ENCODE peak calls at places on chromosome 11, in eight cellular contexts. One of them, this sample, is unnamed.

GRCh38 chr11:86013718-86014117 is 55.2 kb downstream of the PICALM start:
- DNase-seq in upper lobe of left lung: no peak
- DNase-seq in SK-N-SH: no peak
- DNase-seq in stomach: no peak
- DNase-seq in GM23338: no peak
- DNase-seq in prostate gland: no peak
- DNase-seq in Panc1: no peak
- DNase-seq in esophagus muscularis mucosa: no peak
- DNase-seq in this sample: no peak

GRCh38 chr11:14058061-14058460 is 95.5 kb downstream of the SPON1 start:
- DNase-seq in SK-N-SH: no peak
- DNase-seq in prostate gland: no peak
- DNase-seq in Panc1: no peak
- DNase-seq in esophagus muscularis mucosa: no peak
- DNase-seq in GM23338: no peak
- DNase-seq in stomach: no peak
- DNase-seq in upper lobe of left lung: no peak
- DNase-seq in this sample: no peak

GRCh38 chr11:121829159-121829643 is 286.8 kb downstream of the BLID start:
- DNase-seq in upper lobe of left lung: no peak
- DNase-seq in SK-N-SH: no peak
- DNase-seq in stomach: no peak
- DNase-seq in esophagus muscularis mucosa: no peak
- DNase-seq in prostate gland: no peak
- DNase-seq in GM23338: no peak
- DNase-seq in Panc1: peak; percentile 15
- DNase-seq in this sample: no peak

GRCh38 chr11:86747801-86748200 is 52.5 kb upstream of the PRSS23 start:
- DNase-seq in Panc1: no peak
- DNase-seq in prostate gland: no peak
- DNase-seq in esophagus muscularis mucosa: no peak
- DNase-seq in SK-N-SH: no peak
- DNase-seq in upper lobe of left lung: no peak
- DNase-seq in GM23338: no peak
- DNase-seq in stomach: no peak
- DNase-seq in this sample: no peak

GRCh38 chr11:112665291-112665690 is 295.9 kb upstream of the NCAM1 start:
- DNase-seq in upper lobe of left lung: no peak
- DNase-seq in esophagus muscularis mucosa: peak; percentile 45
- DNase-seq in prostate gland: no peak
- DNase-seq in stomach: no peak
- DNase-seq in SK-N-SH: no peak
- DNase-seq in Panc1: no peak
- DNase-seq in GM23338: no peak
- DNase-seq in this sample: no peak

GRCh38 chr11:12599408-12600143 is 74.6 kb upstream of the TEAD1 start:
- DNase-seq in Panc1: no peak
- DNase-seq in stomach: peak; percentile 63
- DNase-seq in SK-N-SH: no peak
- DNase-seq in GM23338: peak; percentile 79
- DNase-seq in prostate gland: peak; percentile 7
- DNase-seq in esophagus muscularis mucosa: no peak
- DNase-seq in upper lobe of left lung: peak; percentile 93
- DNase-seq in this sample: peak; percentile 20

GRCh38 chr11:279966-280761 is 2.0 kb downstream of the NLRP6 start:
- DNase-seq in GM23338: peak; percentile 74
- DNase-seq in Panc1: no peak
- DNase-seq in SK-N-SH: peak; percentile 48
- DNase-seq in stomach: no peak
- DNase-seq in upper lobe of left lung: peak; percentile 90
- DNase-seq in esophagus muscularis mucosa: no peak
- DNase-seq in prostate gland: no peak
- DNase-seq in this sample: peak; percentile 49

GRCh38 chr11:34890089-34890488 is 26.1 kb downstream of the APIP start:
- DNase-seq in stomach: no peak
- DNase-seq in Panc1: no peak
- DNase-seq in prostate gland: no peak
- DNase-seq in upper lobe of left lung: no peak
- DNase-seq in esophagus muscularis mucosa: no peak
- DNase-seq in GM23338: no peak
- DNase-seq in SK-N-SH: no peak
- DNase-seq in this sample: no peak

GRCh38 chr11:27427183-27427980 is 45.2 kb downstream of the LGR4 start:
- DNase-seq in esophagus muscularis mucosa: no peak
- DNase-seq in Panc1: no peak
- DNase-seq in upper lobe of left lung: no peak
- DNase-seq in GM23338: peak; percentile 42
- DNase-seq in prostate gland: no peak
- DNase-seq in SK-N-SH: no peak
- DNase-seq in stomach: peak; percentile 43
- DNase-seq in this sample: no peak

GRCh38 chr11:84165139-84165538 is 879.0 kb upstream of the CCDC90B start:
- DNase-seq in GM23338: no peak
- DNase-seq in prostate gland: no peak
- DNase-seq in upper lobe of left lung: no peak
- DNase-seq in Panc1: no peak
- DNase-seq in SK-N-SH: no peak
- DNase-seq in stomach: no peak
- DNase-seq in esophagus muscularis mucosa: no peak
- DNase-seq in this sample: no peak

GRCh38 chr11:122721201-122721963 is 65.9 kb downstream of the UBASH3B start:
- DNase-seq in stomach: no peak
- DNase-seq in GM23338: no peak
- DNase-seq in SK-N-SH: no peak
- DNase-seq in prostate gland: no peak
- DNase-seq in upper lobe of left lung: no peak
- DNase-seq in Panc1: no peak
- DNase-seq in esophagus muscularis mucosa: no peak
- DNase-seq in this sample: no peak

GRCh38 chr11:1747753-1748466 is 2.5 kb downstream of the IFITM10 start:
- DNase-seq in esophagus muscularis mucosa: no peak
- DNase-seq in SK-N-SH: peak; percentile 59
- DNase-seq in stomach: no peak
- DNase-seq in GM23338: no peak
- DNase-seq in upper lobe of left lung: peak; percentile 85
- DNase-seq in Panc1: no peak
- DNase-seq in prostate gland: no peak
- DNase-seq in this sample: peak; percentile 23

GRCh38 chr11:1938343-1939005 is 8.7 kb upstream of the MRPL23 start:
- DNase-seq in Panc1: no peak
- DNase-seq in GM23338: no peak
- DNase-seq in SK-N-SH: peak; percentile 42
- DNase-seq in esophagus muscularis mucosa: no peak
- DNase-seq in stomach: no peak
- DNase-seq in prostate gland: no peak
- DNase-seq in upper lobe of left lung: peak; percentile 72
- DNase-seq in this sample: no peak

GRCh38 chr11:11391796-11392195 is 38.7 kb upstream of the CSNK2A3 start:
- DNase-seq in upper lobe of left lung: no peak
- DNase-seq in esophagus muscularis mucosa: no peak
- DNase-seq in stomach: no peak
- DNase-seq in Panc1: peak; percentile 28
- DNase-seq in SK-N-SH: no peak
- DNase-seq in prostate gland: no peak
- DNase-seq in GM23338: no peak
- DNase-seq in this sample: no peak

GRCh38 chr11:23856654-23857053 is 640.2 kb upstream of the LUZP2 start:
- DNase-seq in esophagus muscularis mucosa: no peak
- DNase-seq in upper lobe of left lung: no peak
- DNase-seq in Panc1: no peak
- DNase-seq in stomach: no peak
- DNase-seq in GM23338: no peak
- DNase-seq in prostate gland: no peak
- DNase-seq in SK-N-SH: no peak
- DNase-seq in this sample: no peak

GRCh38 chr11:124716596-124716995 is 23.1 kb upstream of the NRGN start:
- DNase-seq in stomach: no peak
- DNase-seq in GM23338: no peak
- DNase-seq in Panc1: no peak
- DNase-seq in upper lobe of left lung: no peak
- DNase-seq in prostate gland: no peak
- DNase-seq in SK-N-SH: no peak
- DNase-seq in esophagus muscularis mucosa: no peak
- DNase-seq in this sample: no peak

GRCh38 chr11:130407978-130408377 is 20.4 kb downstream of the ADAMTS8 start:
- DNase-seq in esophagus muscularis mucosa: no peak
- DNase-seq in GM23338: no peak
- DNase-seq in prostate gland: no peak
- DNase-seq in stomach: no peak
- DNase-seq in SK-N-SH: no peak
- DNase-seq in upper lobe of left lung: no peak
- DNase-seq in Panc1: peak; percentile 71
- DNase-seq in this sample: no peak

GRCh38 chr11:83972536-83972935 is 686.4 kb upstream of the CCDC90B start:
- DNase-seq in Panc1: no peak
- DNase-seq in esophagus muscularis mucosa: no peak
- DNase-seq in stomach: no peak
- DNase-seq in SK-N-SH: no peak
- DNase-seq in prostate gland: no peak
- DNase-seq in upper lobe of left lung: no peak
- DNase-seq in GM23338: no peak
- DNase-seq in this sample: no peak

DNA sequence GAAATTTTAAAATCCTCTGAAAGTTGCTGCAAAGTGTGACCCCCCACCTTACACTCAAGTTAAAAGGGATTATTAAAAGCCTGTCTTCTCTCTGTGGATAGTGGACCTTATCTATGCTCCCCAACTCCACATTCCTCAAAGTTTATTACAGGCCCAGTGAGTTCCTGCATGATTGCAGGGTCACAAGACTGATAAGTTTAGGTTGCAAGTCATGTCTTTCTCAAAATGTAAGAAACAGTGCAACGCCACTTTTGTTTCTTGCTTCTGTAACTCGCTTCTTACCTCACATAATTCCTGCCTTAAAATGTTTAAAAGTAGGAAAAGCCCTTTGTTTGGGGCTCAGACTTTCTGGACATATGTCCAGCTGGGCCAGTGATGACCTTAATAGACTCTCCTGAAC is 38.4 kb upstream of the GLYAT start:
- DNase-seq in stomach: no peak
- DNase-seq in esophagus muscularis mucosa: no peak
- DNase-seq in GM23338: no peak
- DNase-seq in upper lobe of left lung: no peak
- DNase-seq in prostate gland: no peak
- DNase-seq in Panc1: no peak
- DNase-seq in SK-N-SH: no peak
- DNase-seq in this sample: no peak
- TF ChIP-seq POLR2AphosphoS5 in stomach: no peak
- TF ChIP-seq POLR2AphosphoS5 in esophagus muscularis mucosa: no peak
- TF ChIP-seq POLR2AphosphoS5 in GM23338: no peak
- TF ChIP-seq POLR2AphosphoS5 in upper lobe of left lung: no peak
- TF ChIP-seq POLR2AphosphoS5 in prostate gland: no peak
- TF ChIP-seq POLR2AphosphoS5 in Panc1: no peak
- TF ChIP-seq POLR2AphosphoS5 in SK-N-SH: no peak
- TF ChIP-seq POLR2AphosphoS5 in this sample: no peak

GRCh38 chr11:66076561-66076960 is 6.5 kb downstream of the PACS1 start:
- DNase-seq in upper lobe of left lung: no peak
- DNase-seq in esophagus muscularis mucosa: no peak
- DNase-seq in GM23338: no peak
- DNase-seq in stomach: no peak
- DNase-seq in prostate gland: no peak
- DNase-seq in Panc1: no peak
- DNase-seq in SK-N-SH: no peak
- DNase-seq in this sample: no peak

GRCh38 chr11:66082936-66083698 is 13.0 kb downstream of the PACS1 start:
- DNase-seq in SK-N-SH: peak; percentile 78
- DNase-seq in stomach: no peak
- DNase-seq in GM23338: no peak
- DNase-seq in prostate gland: no peak
- DNase-seq in Panc1: no peak
- DNase-seq in upper lobe of left lung: no peak
- DNase-seq in esophagus muscularis mucosa: no peak
- DNase-seq in this sample: no peak

GRCh38 chr11:66080055-66080817 is 10.2 kb downstream of the PACS1 start:
- DNase-seq in SK-N-SH: no peak
- DNase-seq in stomach: peak; percentile 51
- DNase-seq in GM23338: no peak
- DNase-seq in upper lobe of left lung: no peak
- DNase-seq in prostate gland: peak; percentile 67
- DNase-seq in Panc1: no peak
- DNase-seq in esophagus muscularis mucosa: no peak
- DNase-seq in this sample: no peak

GRCh38 chr11:66085071-66085470 is 15.0 kb downstream of the PACS1 start:
- DNase-seq in esophagus muscularis mucosa: no peak
- DNase-seq in upper lobe of left lung: no peak
- DNase-seq in stomach: no peak
- DNase-seq in SK-N-SH: no peak
- DNase-seq in Panc1: no peak
- DNase-seq in prostate gland: no peak
- DNase-seq in GM23338: no peak
- DNase-seq in this sample: no peak

GRCh38 chr11:66081505-66081904 is 11.4 kb downstream of the PACS1 start:
- DNase-seq in stomach: peak; percentile 78
- DNase-seq in esophagus muscularis mucosa: no peak
- DNase-seq in SK-N-SH: no peak
- DNase-seq in Panc1: no peak
- DNase-seq in GM23338: no peak
- DNase-seq in upper lobe of left lung: no peak
- DNase-seq in prostate gland: peak; percentile 92
- DNase-seq in this sample: peak; percentile 52
- TF ChIP-seq POLR2AphosphoS5 in stomach: peak; percentile 11
- TF ChIP-seq POLR2AphosphoS5 in esophagus muscularis mucosa: no peak
- TF ChIP-seq POLR2AphosphoS5 in SK-N-SH: no peak
- TF ChIP-seq POLR2AphosphoS5 in Panc1: no peak
- TF ChIP-seq POLR2AphosphoS5 in GM23338: no peak
- TF ChIP-seq POLR2AphosphoS5 in upper lobe of left lung: no peak
- TF ChIP-seq POLR2AphosphoS5 in prostate gland: peak; percentile 92
- TF ChIP-seq POLR2AphosphoS5 in this sample: no peak

GRCh38 chr11:58030653-58031052 is at the start of gene OR6Q1:
- DNase-seq in prostate gland: no peak
- DNase-seq in SK-N-SH: no peak
- DNase-seq in Panc1: no peak
- DNase-seq in esophagus muscularis mucosa: no peak
- DNase-seq in upper lobe of left lung: no peak
- DNase-seq in stomach: no peak
- DNase-seq in GM23338: no peak
- DNase-seq in this sample: no peak

GRCh38 chr11:58039589-58039988 is 8.8 kb downstream of the OR6Q1 start:
- DNase-seq in SK-N-SH: no peak
- DNase-seq in prostate gland: no peak
- DNase-seq in GM23338: no peak
- DNase-seq in Panc1: no peak
- DNase-seq in upper lobe of left lung: no peak
- DNase-seq in esophagus muscularis mucosa: no peak
- DNase-seq in stomach: no peak
- DNase-seq in this sample: no peak

GRCh38 chr11:58028687-58029411 is 1.9 kb upstream of the OR6Q1 start:
- DNase-seq in prostate gland: no peak
- DNase-seq in GM23338: no peak
- DNase-seq in Panc1: no peak
- DNase-seq in esophagus muscularis mucosa: no peak
- DNase-seq in stomach: no peak
- DNase-seq in upper lobe of left lung: no peak
- DNase-seq in SK-N-SH: no peak
- DNase-seq in this sample: no peak

GRCh38 chr11:58034471-58034870 is 3.7 kb downstream of the OR6Q1 start:
- DNase-seq in upper lobe of left lung: no peak
- DNase-seq in stomach: no peak
- DNase-seq in SK-N-SH: no peak
- DNase-seq in GM23338: no peak
- DNase-seq in esophagus muscularis mucosa: no peak
- DNase-seq in prostate gland: no peak
- DNase-seq in Panc1: no peak
- DNase-seq in this sample: no peak
- TF ChIP-seq POLR2AphosphoS5 in upper lobe of left lung: no peak
- TF ChIP-seq POLR2AphosphoS5 in stomach: no peak
- TF ChIP-seq POLR2AphosphoS5 in SK-N-SH: no peak
- TF ChIP-seq POLR2AphosphoS5 in GM23338: no peak
- TF ChIP-seq POLR2AphosphoS5 in esophagus muscularis mucosa: no peak
- TF ChIP-seq POLR2AphosphoS5 in prostate gland: no peak
- TF ChIP-seq POLR2AphosphoS5 in Panc1: no peak
- TF ChIP-seq POLR2AphosphoS5 in this sample: no peak

GRCh38 chr11:4697583-4697982 is at the start of gene OR51E2:
- DNase-seq in prostate gland: peak; percentile 19
- DNase-seq in SK-N-SH: no peak
- DNase-seq in esophagus muscularis mucosa: no peak
- DNase-seq in GM23338: peak; percentile 17
- DNase-seq in stomach: no peak
- DNase-seq in Panc1: no peak
- DNase-seq in upper lobe of left lung: no peak
- DNase-seq in this sample: no peak
- TF ChIP-seq POLR2AphosphoS5 in prostate gland: peak; percentile 18
- TF ChIP-seq POLR2AphosphoS5 in SK-N-SH: no peak
- TF ChIP-seq POLR2AphosphoS5 in esophagus muscularis mucosa: no peak
- TF ChIP-seq POLR2AphosphoS5 in GM23338: no peak
- TF ChIP-seq POLR2AphosphoS5 in stomach: no peak
- TF ChIP-seq POLR2AphosphoS5 in Panc1: no peak
- TF ChIP-seq POLR2AphosphoS5 in upper lobe of left lung: no peak
- TF ChIP-seq POLR2AphosphoS5 in this sample: no peak

This sample was measured in GM12892.